ENCODE peak calls at places on chromosomes 6 and 20, in five cellular contexts. N is adipocyte, C is GM23248, A is uterus, O is colonic mucosa. H is an unnamed sample. For H3K36me3 and H3K4me1, the result is how much of the 10 kb centered on the place peaks cover.

GRCh38 chr6:137414599-137414998 is 79.6 kb downstream of the OLIG3 start:
- DNase-seq in N (no peak), C (no peak), A (no peak), O (no peak), H (no peak)

GRCh38 chr20:3815703-3816315 is 4.5 kb upstream of the AP5S1 start:
- DNase-seq in N (no peak), C (no peak), A (no peak), O (no peak), H (no peak)

GRCh38 chr20:33518071-33518470 is 28.2 kb downstream of the CBFA2T2 start:
- DNase-seq in N (peak), C (peak), A (no peak), O (no peak), H (no peak)

GRCh38 chr6:1726341-1726763 is 116.6 kb downstream of the FOXC1 start:
- DNase-seq in N (no peak), C (no peak), A (no peak), O (no peak), H (no peak)

GRCh38 chr6:147925826-147926225 is 416.8 kb upstream of the SASH1 start:
- DNase-seq in N (no peak), C (no peak), A (no peak), O (no peak), H (no peak)

GRCh38 chr6:25486580-25486979 is 165.4 kb upstream of the SCGN start:
- DNase-seq in N (no peak), C (no peak), A (no peak), O (no peak), H (no peak)

GRCh38 chr20:57250607-57251343 is 15.7 kb downstream of the BMP7 start:
- DNase-seq in N (no peak), C (no peak), A (no peak), O (no peak), H (no peak)

GRCh38 chr6:164063346-164063745 is 648.8 kb downstream of the QKI start:
- DNase-seq in N (no peak), C (no peak), A (no peak), O (no peak), H (no peak)

GRCh38 chr6:12291785-12292604 is 1.8 kb downstream of the EDN1 start:
- DNase-seq in N (peak), C (peak), A (no peak), O (peak), H (no peak)

GRCh38 chr6:80553071-80553740 is 446.7 kb downstream of the BCKDHB start:
- DNase-seq in N (no peak), C (no peak), A (no peak), O (no peak), H (no peak)

GRCh38 chr20:63297796-63298572 is 5.0 kb downstream of the COL20A1 start:
- DNase-seq in N (no peak), C (no peak), A (no peak), O (no peak), H (no peak)

GRCh38 chr20:46438156-46438750 is 31.8 kb upstream of the ELMO2 start:
- DNase-seq in N (peak), C (peak), A (no peak), O (no peak), H (no peak)

GRCh38 chr6:128963561-128963960 is 80.6 kb downstream of the LAMA2 start:
- DNase-seq in N (no peak), C (peak), A (no peak), O (no peak), H (no peak)

GRCh38 chr6:169250660-169251059 is 3.0 kb downstream of the THBS2 start:
- DNase-seq in N (peak), C (peak), A (no peak), O (no peak), H (no peak)

GRCh38 chr6:85323435-85324040 is 126.3 kb upstream of the NT5E start:
- DNase-seq in N (peak), C (peak), A (peak), O (peak), H (peak)

GRCh38 chr6:3888153-3888957 is 39.2 kb downstream of the FAM50B start:
- DNase-seq in N (peak), C (peak), A (no peak), O (peak), H (no peak)

GRCh38 chr20:38649275-38649891 is 47.8 kb downstream of the ARHGAP40 start:
- DNase-seq in N (peak), C (peak), A (no peak), O (no peak), H (no peak)

GRCh38 chr6:106425382-106425781 is 64.9 kb downstream of the CRYBG1 start:
- DNase-seq in N (no peak), C (no peak), A (no peak), O (no peak), H (no peak)

GRCh38 chr20:17617212-17617867 is 47.5 kb downstream of the DSTN start:
- DNase-seq in N (peak), C (peak), A (peak), O (peak), H (peak)

GRCh38 chr6:125773387-125774341 is 17.1 kb upstream of the NCOA7 start:
- DNase-seq in N (no peak), C (no peak), A (no peak), O (no peak), H (no peak)

GRCh38 chr6:26389349-26389799 is 6.5 kb downstream of the BTN2A2 start:
- DNase-seq in N (no peak), C (no peak), A (no peak), O (no peak), H (no peak)

GRCh38 chr6:130282234-130282995 is 59.7 kb upstream of the SAMD3 start:
- DNase-seq in N (peak), C (peak), A (no peak), O (no peak), H (no peak)

GRCh38 chr6:36067374-36068011 is 39.9 kb downstream of the MAPK14 start:
- DNase-seq in N (peak), C (peak), A (no peak), O (no peak), H (no peak)

GRCh38 chr6:143967861-143968498 is 40.1 kb downstream of the PLAGL1 start:
- DNase-seq in N (peak), C (peak), A (no peak), O (no peak), H (no peak)

GRCh38 chr6:49552596-49552995 is 2.1 kb downstream of the C6orf141 start:
- DNase-seq in N (no peak), C (no peak), A (no peak), O (no peak), H (no peak)

GRCh38 chr20:10922941-10923340 is 249.1 kb upstream of the JAG1 start:
- DNase-seq in N (peak), C (peak), A (no peak), O (no peak), H (no peak)

GRCh38 chr20:14922503-14923267 is 585.3 kb upstream of the FLRT3 start:
- DNase-seq in N (peak), C (no peak), A (no peak), O (no peak), H (no peak)

GRCh38 chr6:143100429-143100828 is 39.7 kb downstream of the AIG1 start:
- DNase-seq in N (no peak), C (no peak), A (no peak), O (no peak), H (no peak)

GRCh38 chr20:53899351-53900167 is 170.8 kb downstream of the BCAS1 start:
- DNase-seq in N (peak), C (peak), A (no peak), O (peak), H (no peak)

GRCh38 chr6:156866181-156866862 is 89.1 kb downstream of the ARID1B start:
- DNase-seq in N (peak), C (no peak), A (no peak), O (no peak), H (no peak)

GRCh38 chr6:144920391-144920983 is 635.4 kb downstream of the UTRN start:
- DNase-seq in N (no peak), C (peak), A (no peak), O (no peak), H (no peak)

GRCh38 chr6:157068691-157069228 is 254.6 kb downstream of the TMEM242 start:
- DNase-seq in N (peak), C (no peak), A (no peak), O (no peak), H (no peak)

GRCh38 chr6:35238843-35239289 is 20.7 kb upstream of the ZNF76 start:
- DNase-seq in N (no peak), C (no peak), A (peak), O (no peak), H (no peak)

GRCh38 chr6:75932067-75932466 is 140.4 kb downstream of the IMPG1 start:
- DNase-seq in N (no peak), C (peak), A (no peak), O (no peak), H (no peak)

GRCh38 chr6:154786144-154786868 is 53.1 kb downstream of the SCAF8 start:
- DNase-seq in N (no peak), C (no peak), A (no peak), O (no peak), H (no peak)

GRCh38 chr6:154783229-154783628 is 50.0 kb downstream of the SCAF8 start:
- DNase-seq in N (no peak), C (no peak), A (no peak), O (no peak), H (no peak)

DNA sequence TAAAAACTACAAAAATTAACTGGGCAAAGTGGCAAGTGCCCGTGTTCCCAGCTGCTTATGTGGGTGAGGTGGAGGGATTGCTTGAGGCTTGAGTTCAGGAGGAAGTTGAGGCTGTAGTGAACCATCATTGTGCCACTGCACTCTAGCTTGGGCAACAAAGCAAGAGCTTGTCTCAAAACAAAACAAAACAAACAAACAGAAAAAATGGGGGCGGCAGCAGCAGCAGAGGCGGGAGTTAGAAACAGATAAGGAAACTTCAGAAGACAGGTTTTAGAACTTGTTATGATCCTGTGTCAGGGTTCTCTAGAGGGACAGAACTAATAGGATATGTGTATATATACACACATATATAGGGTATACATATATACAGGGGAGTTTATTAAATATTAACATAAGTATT is 49.0 kb downstream of the SCAF8 start:
- DNase-seq in N (no peak), C (no peak), A (no peak), O (no peak), H (no peak)
- H3K36me3 ChIP-seq in N (under half), C (under half), A (under half), O (under half), H (under half)

DNA sequence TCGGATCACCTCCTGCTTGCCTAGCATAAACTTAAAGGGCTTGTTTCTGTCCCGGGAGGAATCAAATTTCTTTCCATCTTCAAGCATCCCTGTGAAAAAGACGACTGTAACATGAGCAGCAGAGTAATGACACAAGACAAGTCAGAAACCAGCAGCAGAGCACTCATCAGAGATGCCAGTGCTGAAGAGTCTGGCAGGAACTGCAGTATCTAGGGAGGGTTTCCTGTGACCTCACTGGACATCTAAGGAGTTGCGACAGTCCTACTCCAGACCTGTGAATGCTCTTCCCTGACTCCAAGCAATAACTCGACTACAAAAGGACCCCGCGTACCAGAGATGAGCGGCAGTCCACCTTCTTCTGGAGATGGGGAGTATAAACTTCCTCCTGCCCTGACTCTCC is 17.3 kb downstream of the FKBP1A start:
- DNase-seq in N (peak), C (peak), A (no peak), O (peak), H (no peak)
- H3K4me1 ChIP-seq in N (half or more), C (under half), A (under half), O (under half), H (under half)

DNA sequence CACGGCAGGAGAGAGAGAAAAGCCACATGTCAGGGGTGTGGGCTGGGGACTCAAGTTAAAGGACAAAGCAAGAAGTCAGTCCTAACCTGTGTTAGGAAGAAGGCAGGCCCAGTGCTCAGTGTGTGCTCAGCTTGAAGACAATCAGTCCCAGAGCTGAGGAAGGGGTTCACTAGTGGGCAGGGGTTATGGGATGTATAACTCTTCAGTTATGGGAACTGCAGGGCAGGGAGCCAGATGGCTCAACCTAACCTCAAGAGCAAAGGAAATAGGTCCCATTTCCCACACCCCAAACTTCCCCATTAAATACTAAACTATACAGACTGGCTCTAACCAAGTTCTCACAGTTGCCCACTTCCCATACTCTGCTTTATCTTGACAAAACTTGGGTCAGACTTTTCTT is 7.4 kb upstream of the SSTR4 start:
- DNase-seq in N (no peak), C (no peak), A (no peak), O (no peak), H (no peak)
- H3K36me3 ChIP-seq in N (under half), C (under half), A (under half), O (under half), H (under half)

DNA sequence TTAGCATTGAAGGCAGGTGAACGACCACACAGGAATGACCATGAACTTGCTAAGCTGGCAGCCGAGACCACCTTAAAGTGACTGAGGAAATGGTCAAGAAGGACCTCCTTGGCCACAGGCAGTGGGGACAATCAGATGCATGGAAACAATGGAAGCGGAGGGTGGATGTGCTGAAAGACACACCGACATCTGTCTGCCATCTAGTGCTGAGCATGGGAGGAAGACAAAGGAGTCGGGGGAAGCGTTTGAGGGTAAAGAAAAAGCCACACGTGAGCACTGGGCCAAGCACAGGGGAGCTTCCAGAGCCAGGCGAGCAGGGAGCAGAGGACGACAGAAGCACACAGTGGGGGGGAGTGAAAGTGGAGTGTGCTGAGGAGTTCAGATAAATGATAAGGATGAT is 367.8 kb downstream of the ZFAND3 start:
- DNase-seq in N (no peak), C (no peak), A (no peak), O (no peak), H (no peak)
- H3K4me1 ChIP-seq in N (under half), C (under half), A (under half), O (under half), H (under half)

GRCh38 chr20:62174021-62174804 is 8.6 kb upstream of the MTG2 start:
- DNase-seq in N (no peak), C (no peak), A (no peak), O (no peak), H (no peak)
- H3K36me3 ChIP-seq in N (under half), C (under half), A (under half), O (under half), H (under half)

GRCh38 chr6:108763931-108764579 is 84.2 kb upstream of the ARMC2 start:
- DNase-seq in N (no peak), C (no peak), A (no peak), O (no peak), H (no peak)
- H3K4me1 ChIP-seq in N (under half), C (under half), A (under half), O (under half), H (under half)

H was measured in ovary.